ENCODE peak calls at places on chromosome 4, in five cellular contexts. H, S, J, P and O are unnamed samples.

GRCh38 chr4:26793750-26794149 is 66.9 kb upstream of the STIM2 start:
- DNase-seq in P (no peak), J (no peak), S (no peak), H (no peak), O (no peak)

GRCh38 chr4:188008377-188008776 is 12.8 kb downstream of the ZFP42 start:
- DNase-seq in J (no peak), H (no peak), S (no peak), P (peak), O (peak)

GRCh38 chr4:167826281-167826680 is 266.1 kb upstream of the ANXA10 start:
- DNase-seq in S (no peak), H (no peak), J (no peak), P (no peak), O (peak)

GRCh38 chr4:27973056-27973455 is 1112.4 kb downstream of the STIM2 start:
- DNase-seq in H (no peak), S (no peak), P (no peak), J (no peak), O (no peak)

GRCh38 chr4:149999485-150000074 is 78.7 kb upstream of the DCLK2 start:
- DNase-seq in S (no peak), H (no peak), J (peak), P (peak), O (peak)

GRCh38 chr4:37542749-37543148 is 143.4 kb downstream of the RELL1 start:
- DNase-seq in H (no peak), P (no peak), S (no peak), J (no peak), O (no peak)

GRCh38 chr4:64713256-64713840 is 304.1 kb upstream of the TECRL start:
- DNase-seq in J (no peak), P (peak), S (no peak), H (no peak), O (peak)

GRCh38 chr4:127174168-127174567 is 458.6 kb upstream of the INTU start:
- DNase-seq in H (no peak), J (no peak), S (no peak), P (no peak), O (no peak)

GRCh38 chr4:184747034-184747830 is 13.3 kb upstream of the CENPU start:
- DNase-seq in S (no peak), J (no peak), P (no peak), H (peak), O (no peak)

GRCh38 chr4:1168291-1169031 is 3.9 kb downstream of the SPON2 start:
- DNase-seq in H (no peak), P (no peak), S (no peak), J (no peak), O (no peak)

GRCh38 chr4:11408569-11408968 is 20.1 kb downstream of the HS3ST1 start:
- DNase-seq in S (no peak), J (no peak), H (no peak), P (no peak), O (no peak)

GRCh38 chr4:5478116-5478515 is 230.2 kb downstream of the EVC2 start:
- DNase-seq in P (no peak), J (no peak), S (no peak), H (no peak), O (no peak)

GRCh38 chr4:76856183-76856969 is 41.6 kb downstream of the SOWAHB start:
- DNase-seq in S (no peak), H (no peak), P (peak), J (no peak), O (peak)

GRCh38 chr4:157128395-157128794 is 52.4 kb downstream of the GLRB start:
- DNase-seq in J (no peak), S (no peak), P (peak), H (no peak), O (peak)

DNA sequence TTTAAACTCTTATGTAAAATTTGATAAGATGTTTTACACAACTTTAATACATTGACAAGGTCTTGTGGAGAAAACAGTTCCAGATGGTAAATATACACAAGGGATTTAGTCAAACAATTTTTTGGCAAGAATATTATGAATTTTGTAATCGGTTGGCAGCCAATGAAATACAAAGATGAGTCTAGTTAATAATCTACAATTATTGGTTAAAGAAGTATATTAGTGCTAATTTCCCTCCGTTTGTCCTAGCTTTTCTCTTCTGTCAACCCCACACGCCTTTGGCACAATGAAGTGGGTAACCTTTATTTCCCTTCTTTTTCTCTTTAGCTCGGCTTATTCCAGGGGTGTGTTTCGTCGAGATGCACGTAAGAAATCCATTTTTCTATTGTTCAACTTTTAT is at the start of gene ALB:
- DNase-seq in H (no peak), J (no peak), P (no peak), S (no peak), O (no peak)
- H3K9ac ChIP-seq in H (no peak), J (no peak), P (no peak), S (no peak), O (no peak)

DNA sequence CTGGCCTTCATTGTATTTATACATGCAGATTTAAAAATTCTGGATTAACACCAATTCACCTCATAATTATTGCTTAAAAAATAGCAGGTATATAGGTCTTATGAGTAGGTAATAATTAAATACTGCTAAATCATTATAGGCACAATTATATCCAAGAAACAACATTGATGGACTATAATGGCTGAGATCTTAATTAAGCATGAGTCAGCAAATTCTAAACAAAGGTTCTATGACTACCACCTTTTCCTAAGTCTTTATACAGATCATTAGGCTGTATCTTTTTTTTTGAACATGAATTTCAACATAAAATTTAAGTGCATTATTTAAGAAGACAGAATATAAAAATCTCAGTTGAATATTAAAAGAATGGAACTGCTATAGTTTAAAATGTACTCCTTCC is 1678.7 kb upstream of the PCDH10 start:
- DNase-seq in J (no peak), H (no peak), S (no peak), P (no peak), O (no peak)
- H3K14ac ChIP-seq in J (no peak), H (no peak), S (no peak), P (no peak), O (no peak)

DNA sequence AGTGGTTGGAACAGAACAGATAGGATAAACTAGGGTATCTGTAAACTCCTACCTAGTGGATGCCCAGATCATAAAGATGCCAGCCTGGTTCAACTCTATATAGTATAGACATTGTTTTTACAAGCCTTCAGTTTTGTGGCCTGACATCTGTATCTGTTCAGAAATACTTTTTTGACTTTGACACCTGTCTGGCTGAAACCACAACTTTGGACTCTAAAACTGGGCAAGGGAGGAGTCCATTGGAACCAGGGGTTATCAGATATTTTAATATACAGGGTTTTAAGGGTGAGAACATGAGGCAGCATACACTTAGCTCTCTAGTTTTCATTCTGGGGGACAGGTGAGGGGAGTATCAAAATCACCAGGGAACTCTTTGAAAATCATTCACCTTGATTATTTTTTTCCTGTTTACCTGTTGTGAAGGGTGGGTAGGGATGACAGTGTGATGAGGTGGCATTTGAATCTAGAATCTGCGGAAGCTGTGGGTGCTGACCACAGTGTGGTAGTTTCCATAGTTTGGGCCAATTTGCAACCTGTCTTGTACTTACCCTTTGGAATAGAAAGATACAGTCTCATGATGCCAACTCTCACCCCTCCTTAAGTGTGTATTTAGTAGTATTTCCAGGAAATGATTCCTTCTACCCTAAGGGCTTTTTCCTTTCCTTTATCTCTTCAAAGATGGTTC is 20.6 kb downstream of the GAB1 start:
- DNase-seq in J (no peak), S (no peak), H (no peak), P (no peak), O (no peak)
- H3K9ac ChIP-seq in J (no peak), S (peak), H (no peak), P (no peak), O (no peak)

DNA sequence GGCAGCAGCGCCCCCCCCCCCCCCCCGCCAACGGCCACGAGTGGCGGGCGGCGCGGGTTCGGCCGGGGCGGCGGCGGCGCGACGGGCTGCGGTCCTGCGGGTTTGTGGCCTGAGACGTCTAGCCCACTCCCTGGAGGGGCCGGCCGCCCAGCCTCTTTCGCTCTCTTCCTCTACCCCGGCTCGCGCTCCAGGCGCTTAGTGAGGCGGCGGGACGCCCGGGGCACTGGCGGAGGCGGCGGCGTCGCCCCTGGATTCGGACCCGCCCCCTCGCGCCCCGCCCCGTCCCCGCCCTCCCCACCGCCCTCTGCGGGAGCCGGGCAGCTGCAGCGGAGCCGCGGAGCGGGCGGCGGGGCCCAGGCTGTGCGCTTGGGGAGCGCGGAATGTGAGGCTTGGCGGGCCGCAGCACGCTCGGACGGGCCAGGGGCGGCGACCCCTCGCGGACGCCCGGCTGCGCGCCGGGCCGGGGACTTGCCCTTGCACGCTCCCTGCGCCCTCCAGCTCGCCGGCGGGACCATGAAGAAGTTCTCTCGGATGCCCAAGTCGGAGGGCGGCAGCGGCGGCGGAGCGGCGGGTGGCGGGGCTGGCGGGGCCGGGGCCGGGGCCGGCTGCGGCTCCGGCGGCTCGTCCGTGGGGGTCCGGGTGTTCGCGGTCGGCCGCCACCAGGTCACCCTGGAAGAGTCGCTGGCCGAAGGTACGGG is at the start of gene BMP2K:
- DNase-seq in P (peak), J (peak), S (peak), H (peak), O (peak)
- H3K14ac ChIP-seq in P (peak), J (no peak), S (no peak), H (peak), O (peak)

GRCh38 chr4:105145913-105146285 is 777 bp upstream of the TET2 start:
- DNase-seq in S (peak), J (peak), H (peak), P (no peak), O (no peak)
- H3K9ac ChIP-seq in S (no peak), J (peak), H (no peak), P (peak), O (peak)

GRCh38 chr4:30720021-30720655 is at the start of gene PCDH7:
- DNase-seq in P (peak), S (peak), H (peak), J (peak), O (peak)
- H3K14ac ChIP-seq in P (peak), S (no peak), H (no peak), J (peak), O (peak)